ENCODE peak calls at places on chromosomes 11 and 22, in ten cellular contexts. O is stomach, S is sigmoid colon, F is GM12878, C is Panc1, E is transverse colon, X is GM23338, U is upper lobe of left lung, Q is endothelial cell of umbilical vein, P is HCT116. T is an unnamed sample.
A peak's percentile ranks its signal among the peaks of the same experiment; 100 is the strongest.

GRCh38 chr11:36601145-36601544 is 3.1 kb upstream of the RAG2 start:
- DNase-seq in U (no peak), S (no peak), O (no peak), P (no peak), E (no peak), C (no peak), Q (no peak), F (no peak), X (no peak), T (peak; percentile 3)

GRCh38 chr11:6320411-6321207 is at the start of gene CAVIN3:
- DNase-seq in O (peak; percentile 70), E (peak; percentile 59), U (peak; percentile 73), C (no peak), S (peak; percentile 94), Q (peak; percentile 79), X (peak; percentile 82), F (peak; percentile 43), P (peak; percentile 48), T (no peak)

GRCh38 chr11:74226907-74227306 is 55.8 kb downstream of the PPME1 start:
- DNase-seq in C (no peak), E (no peak), O (no peak), P (no peak), U (peak; percentile 22), S (no peak), X (peak; percentile 54), F (no peak), Q (no peak), T (no peak)

GRCh38 chr22:37121887-37122591 is 12.5 kb upstream of the TMPRSS6 start:
- DNase-seq in E (peak; percentile 53), F (peak; percentile 73), C (no peak), S (no peak), U (peak; percentile 60), O (peak; percentile 32), P (no peak), X (peak; percentile 37), Q (peak; percentile 46), T (no peak)

GRCh38 chr11:112042161-112042960 is 17.2 kb downstream of the DLAT start:
- DNase-seq in C (no peak), E (no peak), O (no peak), Q (peak; percentile 67), X (no peak), U (no peak), S (no peak), F (no peak), P (peak; percentile 64), T (no peak)

GRCh38 chr22:39171623-39172264 is 19.3 kb upstream of the CBX7 start:
- DNase-seq in S (no peak), Q (no peak), C (no peak), F (no peak), O (no peak), E (no peak), X (peak; percentile 66), U (no peak), P (no peak), T (no peak)

GRCh38 chr11:63488789-63489188 is 2.2 kb downstream of the PLAAT5 start:
- DNase-seq in X (no peak), C (no peak), P (no peak), U (no peak), O (no peak), Q (no peak), F (no peak), S (no peak), E (no peak), T (no peak)

GRCh38 chr11:8807544-8808225 is 103.3 kb upstream of the AKIP1 start:
- DNase-seq in E (peak; percentile 61), U (peak; percentile 56), C (no peak), X (no peak), F (no peak), O (peak; percentile 46), S (peak; percentile 82), Q (no peak), P (no peak), T (no peak)

GRCh38 chr11:126146454-126147192 is 64.8 kb downstream of the RPUSD4 start:
- DNase-seq in Q (no peak), S (no peak), C (no peak), F (no peak), X (peak; percentile 74), O (no peak), E (no peak), U (no peak), P (no peak), T (no peak)

GRCh38 chr11:64726211-64726641 is 3.2 kb upstream of the NRXN2 start:
- DNase-seq in Q (no peak), C (no peak), P (no peak), S (peak; percentile 41), X (peak; percentile 41), E (no peak), O (no peak), U (no peak), F (no peak), T (no peak)
- TF ChIP-seq POLR2AphosphoS5 in Q (no peak), C (no peak), P (no peak), S (no peak), X (no peak), E (no peak), O (no peak), U (no peak), F (no peak), T (no peak)

GRCh38 chr11:67409781-67410368 is 5.6 kb upstream of the CARNS1 start:
- DNase-seq in P (peak; percentile 33), X (peak; percentile 94), C (no peak), F (no peak), E (peak; percentile 80), U (peak; percentile 70), O (peak; percentile 71), Q (no peak), S (no peak), T (no peak)

GRCh38 chr11:67407700-67408163 is 3.8 kb downstream of the TBC1D10C start:
- DNase-seq in P (no peak), S (no peak), C (no peak), O (no peak), X (no peak), Q (no peak), U (no peak), E (no peak), F (no peak), T (no peak)

GRCh38 chr11:67406969-67407699 is 3.3 kb downstream of the TBC1D10C start:
- DNase-seq in U (no peak), F (no peak), Q (no peak), P (no peak), E (no peak), O (no peak), C (no peak), X (no peak), S (no peak), T (no peak)

GRCh38 chr11:67409261-67409666 is 5.4 kb downstream of the TBC1D10C start:
- DNase-seq in F (no peak), P (no peak), S (no peak), U (no peak), Q (no peak), O (peak; percentile 57), E (peak; percentile 77), X (no peak), C (no peak), T (no peak)

DNA sequence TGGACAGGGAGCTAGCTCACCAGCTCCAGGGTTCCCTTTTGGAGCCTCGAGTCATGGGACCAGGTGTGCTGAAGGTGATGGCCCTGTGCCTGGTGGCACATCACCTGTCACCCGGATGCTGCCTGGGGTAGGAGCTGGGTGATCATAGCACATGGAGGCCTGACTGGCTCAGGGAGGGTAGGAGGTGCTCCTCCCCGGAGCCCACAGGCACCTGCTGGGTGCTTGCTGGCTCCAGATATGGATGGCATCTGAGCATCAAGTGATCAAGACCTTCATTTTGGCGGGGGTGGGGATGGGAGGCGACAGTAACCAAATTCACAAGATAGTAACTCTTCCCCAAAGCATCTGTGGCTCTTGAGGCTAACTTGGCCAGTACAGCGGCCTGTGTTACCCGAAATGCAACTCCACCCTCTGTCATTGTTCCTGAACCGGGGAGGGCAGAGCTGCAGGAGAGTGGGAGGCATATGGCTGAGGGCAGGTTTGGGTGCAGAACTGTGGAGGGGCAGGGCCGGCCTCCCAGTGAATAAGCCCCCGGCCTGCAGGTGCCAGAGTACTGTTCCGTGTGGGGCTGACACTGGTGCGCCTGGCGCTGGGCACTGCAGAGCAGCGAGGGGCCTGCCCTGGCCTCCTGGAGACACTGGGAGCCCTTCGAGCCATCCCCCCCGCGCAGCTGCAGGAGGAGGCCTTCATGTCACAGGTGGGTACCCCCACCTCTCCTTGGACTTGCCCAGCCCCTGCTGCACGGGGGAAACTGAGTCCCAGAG is 4.7 kb downstream of the TBC1D10C start:
- DNase-seq in E (no peak), Q (no peak), C (no peak), O (no peak), X (no peak), P (no peak), U (no peak), F (no peak), S (no peak), T (no peak)
- H3K4me3 ChIP-seq in E (no peak overlapping the region), Q (no peak overlapping the region), C (no peak overlapping the region), O (no peak overlapping the region), X (no peak overlapping the region), P (no peak overlapping the region), U (no peak overlapping the region), F (peak overlapping the region; percentile 48), S (no peak overlapping the region), T (no peak overlapping the region)

DNA sequence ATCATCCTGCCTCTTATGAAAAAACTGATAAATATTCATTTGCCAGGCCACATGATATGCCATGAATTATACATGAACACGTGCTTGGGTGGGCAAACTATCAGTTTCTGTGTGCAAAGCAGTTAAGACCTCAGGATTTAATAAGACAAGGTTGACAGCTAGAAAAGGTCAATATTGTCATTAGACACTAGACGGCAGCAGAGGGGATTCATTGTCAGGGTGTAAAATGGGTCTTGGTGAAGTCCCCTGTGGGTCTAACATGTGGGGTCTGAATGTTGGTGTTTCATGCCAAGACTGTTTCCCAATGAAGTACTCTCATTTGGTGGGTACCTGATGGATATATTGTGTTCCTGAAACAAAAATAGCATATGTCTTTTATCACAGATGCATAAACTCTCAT is 111.9 kb downstream of the MYO18B start:
- DNase-seq in U (no peak), P (peak; percentile 6), E (no peak), O (no peak), F (no peak), X (peak; percentile 29), C (no peak), Q (no peak), S (no peak), T (no peak)
- TF ChIP-seq CTCF in U (no peak), P (no peak), E (no peak), O (no peak), F (peak; percentile 56), X (peak; percentile 45), C (peak; percentile 61), Q (peak; percentile 7), S (no peak), T (peak; percentile 1)

GRCh38 chr11:64619811-64620285 is 28.8 kb downstream of the SLC22A12 start:
- DNase-seq in E (peak; percentile 23), X (peak; percentile 75), P (peak; percentile 42), U (peak; percentile 63), S (peak; percentile 86), F (no peak), C (no peak), Q (peak; percentile 10), O (no peak), T (peak; percentile 35)
- TF ChIP-seq POLR2AphosphoS5 in E (no peak), X (no peak), P (no peak), U (no peak), S (no peak), F (no peak), C (no peak), Q (no peak), O (no peak), T (no peak)

T was measured in HL-60.